ENCODE peak calls at places on chromosomes 12 and 14, in five cellular contexts. One of them, this sample, is unnamed.
A peak's percentile ranks its signal among the peaks of the same experiment; 100 is the strongest.

GRCh38 chr12:52600941-52601481 is at the start of gene KRT72:
- DNase-seq in MM.1S: no peak
- DNase-seq in adrenal gland: no peak
- DNase-seq in lung: no peak
- DNase-seq in adipocyte: no peak
- DNase-seq in this sample: no peak

GRCh38 chr12:4379410-4379809 is at the start of gene FGF23:
- DNase-seq in MM.1S: no peak
- DNase-seq in adrenal gland: no peak
- DNase-seq in lung: no peak
- DNase-seq in adipocyte: no peak
- DNase-seq in this sample: peak; percentile 19

GRCh38 chr14:34234258-34234657 is 227.8 kb downstream of the SPTSSA start:
- DNase-seq in MM.1S: no peak
- DNase-seq in adrenal gland: no peak
- DNase-seq in lung: no peak
- DNase-seq in adipocyte: no peak
- DNase-seq in this sample: no peak

GRCh38 chr14:96638041-96638855 is 136.1 kb downstream of the PAPOLA start:
- DNase-seq in MM.1S: no peak
- DNase-seq in adrenal gland: no peak
- DNase-seq in lung: peak; percentile 19
- DNase-seq in adipocyte: no peak
- DNase-seq in this sample: no peak

GRCh38 chr14:59964251-59965007 is 44.5 kb downstream of the LRRC9 start:
- DNase-seq in MM.1S: no peak
- DNase-seq in adrenal gland: no peak
- DNase-seq in lung: no peak
- DNase-seq in adipocyte: peak; percentile 2
- DNase-seq in this sample: no peak

GRCh38 chr12:56257491-56258067 is 605 bp downstream of the ANKRD52 start:
- DNase-seq in MM.1S: no peak
- DNase-seq in adrenal gland: no peak
- DNase-seq in lung: no peak
- DNase-seq in adipocyte: peak; percentile 60
- DNase-seq in this sample: no peak

GRCh38 chr14:54715244-54715643 is 148.3 kb downstream of the SAMD4A start:
- DNase-seq in MM.1S: no peak
- DNase-seq in adrenal gland: no peak
- DNase-seq in lung: no peak
- DNase-seq in adipocyte: no peak
- DNase-seq in this sample: no peak

GRCh38 chr12:88658009-88658408 is 77.7 kb upstream of the KITLG start:
- DNase-seq in MM.1S: no peak
- DNase-seq in adrenal gland: no peak
- DNase-seq in lung: no peak
- DNase-seq in adipocyte: no peak
- DNase-seq in this sample: peak; percentile 48

GRCh38 chr14:86654558-86655184 is 1124.7 kb downstream of the FLRT2 start:
- DNase-seq in MM.1S: peak; percentile 35
- DNase-seq in adrenal gland: peak; percentile 76
- DNase-seq in lung: peak; percentile 45
- DNase-seq in adipocyte: peak; percentile 38
- DNase-seq in this sample: peak; percentile 4

DNA sequence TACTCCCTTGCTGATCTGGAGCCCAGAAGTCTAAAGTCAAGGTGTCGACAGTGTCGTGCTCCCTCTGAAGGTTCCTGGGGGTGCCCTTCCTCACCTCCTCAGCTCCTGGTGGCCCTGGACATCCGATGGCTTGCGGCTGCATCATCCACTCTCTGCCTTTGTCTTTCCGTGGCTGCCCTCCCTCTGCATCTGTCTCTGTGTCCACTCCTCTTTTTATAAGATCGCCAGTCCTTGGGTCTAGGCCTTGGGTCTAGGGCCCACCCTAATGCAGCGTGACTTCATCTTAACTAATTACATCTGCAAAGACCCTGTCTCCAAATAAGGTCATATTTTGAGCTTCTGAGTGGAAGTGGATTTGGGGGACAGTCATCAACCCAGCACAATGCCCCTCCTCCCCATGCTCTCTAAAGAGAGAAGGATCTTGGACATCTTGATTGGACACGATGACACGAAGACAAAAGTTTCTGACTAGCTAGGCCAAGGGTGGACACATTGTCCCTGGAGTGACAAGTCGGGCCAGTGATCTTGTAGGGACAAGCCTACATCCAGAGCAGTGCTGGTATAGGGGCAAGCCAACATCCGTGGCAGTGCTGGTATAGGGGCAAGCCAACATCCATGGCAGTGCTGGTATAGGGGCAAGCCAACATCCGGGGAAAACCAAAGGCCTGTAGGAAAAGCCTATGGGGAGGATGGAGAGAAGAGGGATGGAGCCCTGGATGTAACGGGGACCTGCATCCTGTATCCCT is 93.9 kb upstream of the DIO3 start:
- DNase-seq in MM.1S: no peak
- DNase-seq in adrenal gland: no peak
- DNase-seq in lung: no peak
- DNase-seq in adipocyte: no peak
- DNase-seq in this sample: no peak
- H3K4me1 ChIP-seq in MM.1S: no peaks in the 10 kb centered on the region
- H3K4me1 ChIP-seq in adrenal gland: no peaks in the 10 kb centered on the region
- H3K4me1 ChIP-seq in lung: no peaks in the 10 kb centered on the region
- H3K4me1 ChIP-seq in adipocyte: no peaks in the 10 kb centered on the region
- H3K4me1 ChIP-seq in this sample: peaks cover 6% of the 10 kb centered on the region

DNA sequence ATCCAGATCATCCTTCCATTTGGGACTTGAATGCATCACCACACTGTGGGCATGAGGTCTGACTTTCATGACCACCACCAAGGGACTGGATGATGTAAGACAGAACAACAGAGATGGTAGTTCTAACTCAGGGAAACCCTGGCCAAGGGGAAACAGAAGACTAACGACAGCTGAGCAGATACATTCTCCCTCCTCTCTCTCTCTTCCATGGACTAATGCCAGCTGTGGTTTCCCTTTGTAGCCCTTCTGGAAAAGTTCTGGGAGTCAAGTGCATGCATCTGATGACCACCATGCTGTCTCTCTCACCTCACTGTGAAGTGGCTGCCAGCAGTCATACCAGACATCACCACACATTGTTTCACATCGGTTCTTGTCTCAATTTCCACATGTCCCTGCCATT is 3.4 kb downstream of the TAS2R30 start:
- DNase-seq in MM.1S: no peak
- DNase-seq in adrenal gland: no peak
- DNase-seq in lung: no peak
- DNase-seq in adipocyte: no peak
- DNase-seq in this sample: no peak
- H3K4me1 ChIP-seq in MM.1S: no peaks in the 10 kb centered on the region
- H3K4me1 ChIP-seq in adrenal gland: peaks cover 4% of the 10 kb centered on the region
- H3K4me1 ChIP-seq in lung: peaks cover 14% of the 10 kb centered on the region
- H3K4me1 ChIP-seq in adipocyte: no peaks in the 10 kb centered on the region
- H3K4me1 ChIP-seq in this sample: no peaks in the 10 kb centered on the region

GRCh38 chr12:108728820-108729611 is 2.3 kb downstream of the CORO1C start:
- DNase-seq in MM.1S: no peak
- DNase-seq in adrenal gland: no peak
- DNase-seq in lung: no peak
- DNase-seq in adipocyte: peak; percentile 55
- DNase-seq in this sample: no peak
- H3K4me1 ChIP-seq in MM.1S: peaks cover 44% of the 10 kb centered on the region
- H3K4me1 ChIP-seq in adrenal gland: no peaks in the 10 kb centered on the region
- H3K4me1 ChIP-seq in lung: peaks cover 23% of the 10 kb centered on the region
- H3K4me1 ChIP-seq in adipocyte: peaks cover 51% of the 10 kb centered on the region
- H3K4me1 ChIP-seq in this sample: peaks cover 49% of the 10 kb centered on the region

GRCh38 chr12:24937553-24938244 is 11.2 kb downstream of the BCAT1 start:
- DNase-seq in MM.1S: no peak
- DNase-seq in adrenal gland: no peak
- DNase-seq in lung: no peak
- DNase-seq in adipocyte: no peak
- DNase-seq in this sample: no peak
- H3K4me1 ChIP-seq in MM.1S: no peaks in the 10 kb centered on the region
- H3K4me1 ChIP-seq in adrenal gland: no peaks in the 10 kb centered on the region
- H3K4me1 ChIP-seq in lung: no peaks in the 10 kb centered on the region
- H3K4me1 ChIP-seq in adipocyte: peaks cover 9% of the 10 kb centered on the region
- H3K4me1 ChIP-seq in this sample: no peaks in the 10 kb centered on the region

GRCh38 chr12:131077931-131078391 is 124.3 kb downstream of the ADGRD1 start:
- DNase-seq in MM.1S: no peak
- DNase-seq in adrenal gland: peak; percentile 5
- DNase-seq in lung: no peak
- DNase-seq in adipocyte: no peak
- DNase-seq in this sample: no peak
- H3K4me1 ChIP-seq in MM.1S: no peaks in the 10 kb centered on the region
- H3K4me1 ChIP-seq in adrenal gland: no peaks in the 10 kb centered on the region
- H3K4me1 ChIP-seq in lung: no peaks in the 10 kb centered on the region
- H3K4me1 ChIP-seq in adipocyte: peaks cover 3% of the 10 kb centered on the region
- H3K4me1 ChIP-seq in this sample: no peaks in the 10 kb centered on the region

GRCh38 chr12:49483621-49484020 is 55.2 kb upstream of the KCNH3 start:
- DNase-seq in MM.1S: no peak
- DNase-seq in adrenal gland: no peak
- DNase-seq in lung: no peak
- DNase-seq in adipocyte: no peak
- DNase-seq in this sample: no peak

GRCh38 chr12:49489720-49490119 is 49.1 kb upstream of the KCNH3 start:
- DNase-seq in MM.1S: no peak
- DNase-seq in adrenal gland: no peak
- DNase-seq in lung: no peak
- DNase-seq in adipocyte: peak; percentile 16
- DNase-seq in this sample: no peak

GRCh38 chr12:49489154-49489553 is 49.7 kb upstream of the KCNH3 start:
- DNase-seq in MM.1S: no peak
- DNase-seq in adrenal gland: no peak
- DNase-seq in lung: no peak
- DNase-seq in adipocyte: no peak
- DNase-seq in this sample: no peak

GRCh38 chr12:49491823-49492222 is 47.0 kb upstream of the KCNH3 start:
- DNase-seq in MM.1S: no peak
- DNase-seq in adrenal gland: no peak
- DNase-seq in lung: no peak
- DNase-seq in adipocyte: peak; percentile 27
- DNase-seq in this sample: no peak

DNA sequence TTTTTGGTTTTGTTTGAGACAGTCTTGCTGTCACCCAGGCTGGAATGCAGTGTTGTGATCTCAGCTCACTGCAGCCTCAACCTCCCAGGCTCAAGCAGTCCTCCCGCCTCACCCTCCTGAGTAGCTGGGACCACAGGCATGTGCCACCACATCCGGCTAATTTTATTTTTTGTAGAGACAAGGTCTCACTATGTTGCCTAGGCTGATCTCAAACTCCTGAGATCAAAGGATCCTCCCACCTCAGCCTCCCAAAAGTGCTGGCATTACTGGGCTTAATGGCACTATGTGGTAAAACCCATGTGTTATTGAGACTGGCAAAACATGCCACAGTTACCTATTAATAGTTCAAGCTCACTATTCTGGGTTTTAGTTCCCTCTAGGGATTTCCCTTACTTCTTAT is 51.2 kb upstream of the KCNH3 start:
- DNase-seq in MM.1S: peak; percentile 83
- DNase-seq in adrenal gland: no peak
- DNase-seq in lung: no peak
- DNase-seq in adipocyte: no peak
- DNase-seq in this sample: no peak
- H3K4me1 ChIP-seq in MM.1S: peaks cover 19% of the 10 kb centered on the region
- H3K4me1 ChIP-seq in adrenal gland: no peaks in the 10 kb centered on the region
- H3K4me1 ChIP-seq in lung: no peaks in the 10 kb centered on the region
- H3K4me1 ChIP-seq in adipocyte: peaks cover 3% of the 10 kb centered on the region
- H3K4me1 ChIP-seq in this sample: peaks cover 8% of the 10 kb centered on the region

GRCh38 chr12:14396071-14396470 is 30.6 kb downstream of the ATF7IP start:
- DNase-seq in MM.1S: no peak
- DNase-seq in adrenal gland: no peak
- DNase-seq in lung: no peak
- DNase-seq in adipocyte: no peak
- DNase-seq in this sample: no peak

GRCh38 chr12:14403293-14403692 is 37.8 kb downstream of the ATF7IP start:
- DNase-seq in MM.1S: no peak
- DNase-seq in adrenal gland: no peak
- DNase-seq in lung: no peak
- DNase-seq in adipocyte: no peak
- DNase-seq in this sample: no peak

GRCh38 chr12:14400599-14400998 is 35.1 kb downstream of the ATF7IP start:
- DNase-seq in MM.1S: no peak
- DNase-seq in adrenal gland: no peak
- DNase-seq in lung: no peak
- DNase-seq in adipocyte: no peak
- DNase-seq in this sample: no peak

GRCh38 chr12:14402697-14403096 is 37.2 kb downstream of the ATF7IP start:
- DNase-seq in MM.1S: no peak
- DNase-seq in adrenal gland: no peak
- DNase-seq in lung: no peak
- DNase-seq in adipocyte: no peak
- DNase-seq in this sample: no peak

GRCh38 chr12:14399871-14400270 is 34.4 kb downstream of the ATF7IP start:
- DNase-seq in MM.1S: no peak
- DNase-seq in adrenal gland: no peak
- DNase-seq in lung: no peak
- DNase-seq in adipocyte: no peak
- DNase-seq in this sample: no peak
- H3K4me1 ChIP-seq in MM.1S: peaks cover 19% of the 10 kb centered on the region
- H3K4me1 ChIP-seq in adrenal gland: peaks cover 19% of the 10 kb centered on the region
- H3K4me1 ChIP-seq in lung: peaks cover 8% of the 10 kb centered on the region
- H3K4me1 ChIP-seq in adipocyte: peaks cover 24% of the 10 kb centered on the region
- H3K4me1 ChIP-seq in this sample: peaks cover 9% of the 10 kb centered on the region

GRCh38 chr12:116601524-116601923 is 42.3 kb downstream of the MAP1LC3B2 start:
- DNase-seq in MM.1S: no peak
- DNase-seq in adrenal gland: no peak
- DNase-seq in lung: no peak
- DNase-seq in adipocyte: peak; percentile 14
- DNase-seq in this sample: no peak
- H3K4me1 ChIP-seq in MM.1S: no peaks in the 10 kb centered on the region
- H3K4me1 ChIP-seq in adrenal gland: peaks cover 15% of the 10 kb centered on the region
- H3K4me1 ChIP-seq in lung: no peaks in the 10 kb centered on the region
- H3K4me1 ChIP-seq in adipocyte: peaks cover 55% of the 10 kb centered on the region
- H3K4me1 ChIP-seq in this sample: peaks cover 19% of the 10 kb centered on the region

GRCh38 chr14:75339059-75339458 is 60.4 kb downstream of the FOS start:
- DNase-seq in MM.1S: no peak
- DNase-seq in adrenal gland: no peak
- DNase-seq in lung: no peak
- DNase-seq in adipocyte: peak; percentile 65
- DNase-seq in this sample: no peak
- H3K4me1 ChIP-seq in MM.1S: no peaks in the 10 kb centered on the region
- H3K4me1 ChIP-seq in adrenal gland: peaks cover 20% of the 10 kb centered on the region
- H3K4me1 ChIP-seq in lung: peaks cover 28% of the 10 kb centered on the region
- H3K4me1 ChIP-seq in adipocyte: peaks cover 63% of the 10 kb centered on the region
- H3K4me1 ChIP-seq in this sample: no peaks in the 10 kb centered on the region

This sample was measured in PC-9.